ENCODE peak calls at places on chromosome 16, in four cellular contexts. One of them, this sample, is unnamed.

GRCh38 chr16:47492428-47493357 is 31.6 kb downstream of the PHKB start:
- DNase-seq in breast epithelium: no peak
- DNase-seq in transverse colon: peak
- DNase-seq in HCT116: no peak
- DNase-seq in this sample: peak

GRCh38 chr16:69476920-69477418 is 52.5 kb downstream of the CYB5B start:
- DNase-seq in transverse colon: no peak
- DNase-seq in HCT116: peak
- DNase-seq in breast epithelium: no peak
- DNase-seq in this sample: no peak

GRCh38 chr16:10321407-10322397 is 64.2 kb upstream of the ATF7IP2 start:
- DNase-seq in breast epithelium: no peak
- DNase-seq in transverse colon: no peak
- DNase-seq in HCT116: no peak
- DNase-seq in this sample: no peak

GRCh38 chr16:63361032-63361624 is 1324.9 kb upstream of the CDH8 start:
- DNase-seq in HCT116: peak
- DNase-seq in transverse colon: no peak
- DNase-seq in breast epithelium: no peak
- DNase-seq in this sample: no peak

GRCh38 chr16:58684354-58685083 is at the start of gene SLC38A7:
- DNase-seq in breast epithelium: peak
- DNase-seq in HCT116: peak
- DNase-seq in transverse colon: peak
- DNase-seq in this sample: peak

GRCh38 chr16:77873066-77873465 is 84.7 kb downstream of the VAT1L start:
- DNase-seq in transverse colon: no peak
- DNase-seq in breast epithelium: no peak
- DNase-seq in HCT116: no peak
- DNase-seq in this sample: no peak

GRCh38 chr16:79593754-79594153 is 6.8 kb downstream of the MAF start:
- DNase-seq in breast epithelium: no peak
- DNase-seq in transverse colon: no peak
- DNase-seq in HCT116: no peak
- DNase-seq in this sample: no peak

GRCh38 chr16:67029249-67030096 is 524 bp downstream of the CBFB start:
- DNase-seq in transverse colon: peak
- DNase-seq in breast epithelium: peak
- DNase-seq in HCT116: no peak
- DNase-seq in this sample: peak

GRCh38 chr16:70470927-70471341 is 16.5 kb downstream of the FCSK start:
- DNase-seq in transverse colon: peak
- DNase-seq in HCT116: no peak
- DNase-seq in breast epithelium: no peak
- DNase-seq in this sample: no peak

GRCh38 chr16:78259883-78260282 is 160.4 kb downstream of the WWOX start:
- DNase-seq in HCT116: no peak
- DNase-seq in transverse colon: no peak
- DNase-seq in breast epithelium: no peak
- DNase-seq in this sample: no peak

GRCh38 chr16:1651509-1652342 is 26.4 kb upstream of the JPT2 start:
- DNase-seq in breast epithelium: no peak
- DNase-seq in HCT116: no peak
- DNase-seq in transverse colon: no peak
- DNase-seq in this sample: no peak

GRCh38 chr16:13982446-13982845 is 62.5 kb downstream of the ERCC4 start:
- DNase-seq in transverse colon: no peak
- DNase-seq in HCT116: no peak
- DNase-seq in breast epithelium: no peak
- DNase-seq in this sample: no peak

GRCh38 chr16:17474572-17474971 is 3.8 kb upstream of the XYLT1 start:
- DNase-seq in transverse colon: peak
- DNase-seq in HCT116: no peak
- DNase-seq in breast epithelium: no peak
- DNase-seq in this sample: no peak

GRCh38 chr16:67865318-67865717 is 7.5 kb upstream of the EDC4 start:
- DNase-seq in breast epithelium: no peak
- DNase-seq in transverse colon: peak
- DNase-seq in HCT116: no peak
- DNase-seq in this sample: no peak

GRCh38 chr16:56115817-56116576 is 75.3 kb upstream of the GNAO1 start:
- DNase-seq in HCT116: no peak
- DNase-seq in transverse colon: no peak
- DNase-seq in breast epithelium: no peak
- DNase-seq in this sample: no peak

GRCh38 chr16:78648517-78648916 is 549.1 kb downstream of the WWOX start:
- DNase-seq in transverse colon: no peak
- DNase-seq in HCT116: no peak
- DNase-seq in breast epithelium: no peak
- DNase-seq in this sample: no peak

GRCh38 chr16:11470676-11471415 is 115.9 kb downstream of the LITAF start:
- DNase-seq in HCT116: no peak
- DNase-seq in breast epithelium: no peak
- DNase-seq in transverse colon: no peak
- DNase-seq in this sample: no peak

GRCh38 chr16:10950393-10950792 is 6.0 kb downstream of the CLEC16A start:
- DNase-seq in breast epithelium: no peak
- DNase-seq in HCT116: no peak
- DNase-seq in transverse colon: no peak
- DNase-seq in this sample: no peak

GRCh38 chr16:588639-588888 is 1.3 kb upstream of the RAB40C start:
- DNase-seq in HCT116: no peak
- DNase-seq in breast epithelium: no peak
- DNase-seq in transverse colon: peak
- DNase-seq in this sample: no peak

GRCh38 chr16:25060920-25061319 is 45.8 kb upstream of the ARHGAP17 start:
- DNase-seq in HCT116: no peak
- DNase-seq in breast epithelium: no peak
- DNase-seq in transverse colon: no peak
- DNase-seq in this sample: no peak

GRCh38 chr16:86575754-86576557 is 2.4 kb upstream of the FOXL1 start:
- DNase-seq in transverse colon: peak
- DNase-seq in breast epithelium: peak
- DNase-seq in HCT116: peak
- DNase-seq in this sample: no peak

GRCh38 chr16:55543470-55543869 is 23.0 kb upstream of the CAPNS2 start:
- DNase-seq in transverse colon: no peak
- DNase-seq in breast epithelium: no peak
- DNase-seq in HCT116: no peak
- DNase-seq in this sample: no peak

GRCh38 chr16:30030841-30031413 is at the start of gene TLCD3B:
- DNase-seq in breast epithelium: no peak
- DNase-seq in transverse colon: no peak
- DNase-seq in HCT116: no peak
- DNase-seq in this sample: no peak

GRCh38 chr16:19829844-19830703 is 54.6 kb downstream of the GPRC5B start:
- DNase-seq in breast epithelium: no peak
- DNase-seq in HCT116: no peak
- DNase-seq in transverse colon: no peak
- DNase-seq in this sample: no peak

GRCh38 chr16:53995378-53995777 is 291.2 kb downstream of the IRX3 start:
- DNase-seq in transverse colon: no peak
- DNase-seq in breast epithelium: no peak
- DNase-seq in HCT116: no peak
- DNase-seq in this sample: no peak

GRCh38 chr16:58063377-58064076 is 38.0 kb downstream of the MMP15 start:
- DNase-seq in transverse colon: no peak
- DNase-seq in breast epithelium: no peak
- DNase-seq in HCT116: no peak
- DNase-seq in this sample: no peak

GRCh38 chr16:69188716-69189115 is 1.8 kb downstream of the SNTB2 start:
- DNase-seq in breast epithelium: no peak
- DNase-seq in transverse colon: no peak
- DNase-seq in HCT116: no peak
- DNase-seq in this sample: no peak

GRCh38 chr16:57570301-57571070 is 28.0 kb downstream of the ADGRG5 start:
- DNase-seq in HCT116: no peak
- DNase-seq in transverse colon: no peak
- DNase-seq in breast epithelium: peak
- DNase-seq in this sample: no peak

GRCh38 chr16:16041196-16041892 is 91.9 kb downstream of the ABCC1 start:
- DNase-seq in breast epithelium: no peak
- DNase-seq in transverse colon: no peak
- DNase-seq in HCT116: no peak
- DNase-seq in this sample: no peak

GRCh38 chr16:83940157-83940556 is 12.9 kb upstream of the OSGIN1 start:
- DNase-seq in transverse colon: no peak
- DNase-seq in breast epithelium: no peak
- DNase-seq in HCT116: no peak
- DNase-seq in this sample: no peak

DNA sequence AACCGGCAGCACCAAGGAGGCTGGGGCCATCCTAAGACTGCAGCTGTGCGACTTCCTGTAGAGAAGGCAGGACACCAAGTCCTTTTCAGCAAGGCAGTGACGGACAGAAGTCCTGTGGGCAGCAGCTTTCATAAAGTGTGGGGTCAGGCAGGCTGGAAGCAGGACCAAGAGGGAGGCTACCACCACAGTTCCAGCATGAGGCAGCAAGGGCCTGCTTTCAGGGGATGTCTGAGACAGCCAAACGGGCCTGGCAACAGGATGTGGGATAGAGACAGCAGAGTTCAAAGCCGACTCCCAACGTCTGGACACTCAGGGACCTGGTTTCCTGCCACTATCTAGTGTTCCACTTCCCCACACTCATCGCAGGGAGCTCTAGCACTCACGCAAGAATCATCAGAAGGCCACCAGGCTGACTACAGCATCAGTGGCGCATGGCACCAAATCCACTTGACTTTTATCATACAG is 5.3 kb downstream of the USP7 start:
- DNase-seq in breast epithelium: no peak
- DNase-seq in HCT116: no peak
- DNase-seq in transverse colon: peak
- DNase-seq in this sample: no peak
- TF ChIP-seq POLR2AphosphoS5 in breast epithelium: no peak
- TF ChIP-seq POLR2AphosphoS5 in HCT116: peak
- TF ChIP-seq POLR2AphosphoS5 in transverse colon: no peak
- TF ChIP-seq POLR2AphosphoS5 in this sample: no peak

GRCh38 chr16:8588703-8589292 is 1.5 kb downstream of the TMEM114 start:
- DNase-seq in transverse colon: no peak
- DNase-seq in breast epithelium: no peak
- DNase-seq in HCT116: no peak
- DNase-seq in this sample: no peak
- TF ChIP-seq POLR2AphosphoS5 in transverse colon: no peak
- TF ChIP-seq POLR2AphosphoS5 in breast epithelium: no peak
- TF ChIP-seq POLR2AphosphoS5 in HCT116: no peak
- TF ChIP-seq POLR2AphosphoS5 in this sample: no peak

DNA sequence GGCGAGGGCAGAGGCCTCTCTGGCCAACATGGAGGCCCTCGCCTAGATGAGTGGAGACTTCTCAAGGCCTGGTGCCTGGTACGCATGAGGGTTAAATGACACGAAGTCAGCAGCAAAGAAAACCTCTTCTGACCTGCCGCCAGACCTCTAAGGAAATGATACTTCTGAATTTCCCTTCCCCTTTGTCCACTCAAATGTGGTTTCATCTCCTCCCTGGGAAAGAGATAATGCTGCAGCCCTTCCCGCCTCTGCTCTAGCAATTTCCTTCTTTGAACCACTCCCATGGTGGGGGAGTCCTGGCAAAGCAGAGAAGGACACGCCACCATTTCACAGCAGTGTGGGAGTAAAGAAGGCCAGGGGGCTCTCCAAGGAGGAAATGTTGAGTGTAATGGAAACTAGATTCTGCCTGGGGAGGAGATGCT is 65.7 kb upstream of the BCAR1 start:
- DNase-seq in HCT116: no peak
- DNase-seq in breast epithelium: no peak
- DNase-seq in transverse colon: no peak
- DNase-seq in this sample: no peak
- TF ChIP-seq POLR2AphosphoS5 in HCT116: no peak
- TF ChIP-seq POLR2AphosphoS5 in breast epithelium: no peak
- TF ChIP-seq POLR2AphosphoS5 in transverse colon: no peak
- TF ChIP-seq POLR2AphosphoS5 in this sample: no peak

DNA sequence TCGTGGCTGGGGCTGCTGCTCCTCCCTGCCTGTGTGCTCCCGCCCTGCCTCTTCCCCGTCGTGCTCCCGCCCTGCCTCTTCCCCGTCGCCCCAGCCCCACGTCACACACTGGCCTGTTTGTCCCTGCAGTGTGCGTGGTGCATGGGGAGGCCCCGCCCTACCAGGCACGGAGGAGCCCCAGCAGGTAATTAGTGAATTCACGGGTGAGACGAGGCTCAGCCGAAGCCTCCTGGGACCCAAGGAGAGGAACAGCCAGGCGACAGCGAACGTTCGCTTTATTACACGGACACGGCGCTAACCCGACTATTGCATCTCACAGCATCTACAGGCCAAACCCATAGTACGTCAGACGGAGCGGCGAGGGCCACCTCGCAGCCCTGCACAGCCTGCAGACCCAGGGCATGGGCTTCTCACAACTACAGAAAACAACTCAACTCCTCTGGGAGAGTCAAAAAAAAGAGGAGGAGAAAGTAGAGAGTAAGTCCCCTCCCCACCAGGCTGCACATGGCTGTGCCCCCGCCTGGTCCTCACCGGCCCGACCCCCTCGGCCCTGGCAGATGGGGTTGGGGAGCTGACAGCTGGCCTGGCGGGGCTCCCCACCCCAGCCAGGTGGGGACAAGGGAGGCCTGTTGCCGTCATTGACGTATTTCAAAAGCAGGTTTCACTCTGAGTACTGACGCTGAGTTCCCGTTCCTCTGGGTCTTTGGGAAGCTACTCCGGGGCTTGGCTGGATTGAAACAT is 4.3 kb upstream of the PABPN1L start:
- DNase-seq in breast epithelium: no peak
- DNase-seq in transverse colon: peak
- DNase-seq in HCT116: no peak
- DNase-seq in this sample: no peak
- TF ChIP-seq POLR2AphosphoS5 in breast epithelium: no peak
- TF ChIP-seq POLR2AphosphoS5 in transverse colon: no peak
- TF ChIP-seq POLR2AphosphoS5 in HCT116: no peak
- TF ChIP-seq POLR2AphosphoS5 in this sample: no peak

DNA sequence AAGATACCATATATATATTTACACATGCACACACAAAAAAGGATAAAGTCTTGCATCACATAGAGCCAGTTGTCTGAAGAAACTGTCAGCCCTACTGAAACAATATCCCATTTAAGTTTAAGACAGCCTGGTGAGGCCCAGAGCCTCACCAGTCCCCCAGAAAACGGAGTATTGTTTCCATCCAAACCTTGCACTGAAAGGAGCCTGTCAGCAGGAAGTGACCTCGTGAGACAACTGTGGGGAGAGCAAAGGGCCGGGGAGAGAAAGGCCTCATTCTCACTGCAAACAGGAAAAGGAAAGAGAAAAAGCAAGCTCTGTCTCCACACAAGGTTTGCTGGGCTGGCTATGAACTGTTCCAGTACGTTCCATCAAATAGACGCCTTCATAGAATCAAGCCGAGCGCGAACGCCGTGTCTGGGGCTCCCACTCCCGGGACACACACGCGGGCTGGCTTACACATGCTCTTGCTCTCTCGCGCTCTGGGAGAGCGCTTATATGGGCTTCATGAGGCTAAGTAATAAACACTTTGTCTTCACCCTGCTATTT is 44.4 kb upstream of the ZFHX3 start:
- DNase-seq in transverse colon: no peak
- DNase-seq in breast epithelium: no peak
- DNase-seq in HCT116: no peak
- DNase-seq in this sample: no peak
- TF ChIP-seq POLR2AphosphoS5 in transverse colon: no peak
- TF ChIP-seq POLR2AphosphoS5 in breast epithelium: no peak
- TF ChIP-seq POLR2AphosphoS5 in HCT116: no peak
- TF ChIP-seq POLR2AphosphoS5 in this sample: no peak